ENCODE peak calls at places on chromosomes 3 and 15, in four cellular contexts. One of them, this sample, is unnamed.

GRCh38 chr3:188432826-188433525 is 279.0 kb downstream of the LPP start:
- DNase-seq in BE2C: no peak
- DNase-seq in heart left ventricle: no peak
- DNase-seq in mesenchymal stem cell: peak; percentile 66
- DNase-seq in this sample: no peak

GRCh38 chr3:78689378-78689777 is 1078.4 kb downstream of the ROBO1 start:
- DNase-seq in BE2C: no peak
- DNase-seq in heart left ventricle: no peak
- DNase-seq in mesenchymal stem cell: no peak
- DNase-seq in this sample: no peak

GRCh38 chr3:63824309-63824708 is 5.2 kb downstream of the C3orf49 start:
- DNase-seq in BE2C: no peak
- DNase-seq in heart left ventricle: no peak
- DNase-seq in mesenchymal stem cell: peak; percentile 51
- DNase-seq in this sample: no peak

GRCh38 chr15:69755571-69756310 is 303.1 kb downstream of the RPLP1 start:
- DNase-seq in BE2C: no peak
- DNase-seq in heart left ventricle: no peak
- DNase-seq in mesenchymal stem cell: peak; percentile 44
- DNase-seq in this sample: no peak

GRCh38 chr3:64548200-64548889 is 139.5 kb downstream of the ADAMTS9 start:
- DNase-seq in BE2C: no peak
- DNase-seq in heart left ventricle: peak; percentile 48
- DNase-seq in mesenchymal stem cell: peak; percentile 45
- DNase-seq in this sample: no peak

GRCh38 chr3:170599083-170599482 is 13.2 kb upstream of the SLC7A14 start:
- DNase-seq in BE2C: no peak
- DNase-seq in heart left ventricle: no peak
- DNase-seq in mesenchymal stem cell: no peak
- DNase-seq in this sample: no peak

GRCh38 chr15:93152951-93153350 is 63.9 kb upstream of the RGMA start:
- DNase-seq in BE2C: no peak
- DNase-seq in heart left ventricle: peak; percentile 75
- DNase-seq in mesenchymal stem cell: no peak
- DNase-seq in this sample: no peak

GRCh38 chr3:113825090-113825489 is 13.5 kb upstream of the GRAMD1C start:
- DNase-seq in BE2C: no peak
- DNase-seq in heart left ventricle: no peak
- DNase-seq in mesenchymal stem cell: no peak
- DNase-seq in this sample: no peak

GRCh38 chr3:195788711-195789581 is 22.8 kb downstream of the MUC4 start:
- DNase-seq in BE2C: no peak
- DNase-seq in heart left ventricle: no peak
- DNase-seq in mesenchymal stem cell: no peak
- DNase-seq in this sample: no peak

GRCh38 chr3:179149239-179149887 is 1.2 kb downstream of the PIK3CA start:
- DNase-seq in BE2C: no peak
- DNase-seq in heart left ventricle: no peak
- DNase-seq in mesenchymal stem cell: peak; percentile 60
- DNase-seq in this sample: no peak

GRCh38 chr15:92883643-92884458 is 16.3 kb upstream of the CHD2 start:
- DNase-seq in BE2C: no peak
- DNase-seq in heart left ventricle: no peak
- DNase-seq in mesenchymal stem cell: peak; percentile 82
- DNase-seq in this sample: no peak

GRCh38 chr15:31733424-31733823 is 296.9 kb upstream of the CHRNA7 start:
- DNase-seq in BE2C: no peak
- DNase-seq in heart left ventricle: no peak
- DNase-seq in mesenchymal stem cell: no peak
- DNase-seq in this sample: no peak

GRCh38 chr3:146142757-146143156 is 18.2 kb downstream of the PLOD2 start:
- DNase-seq in BE2C: no peak
- DNase-seq in heart left ventricle: no peak
- DNase-seq in mesenchymal stem cell: peak; percentile 89
- DNase-seq in this sample: peak; percentile 40

GRCh38 chr15:34223904-34224596 is 766 bp upstream of the EMC4 start:
- DNase-seq in BE2C: no peak
- DNase-seq in heart left ventricle: no peak
- DNase-seq in mesenchymal stem cell: no peak
- DNase-seq in this sample: no peak

GRCh38 chr15:81023483-81024264 is 23.0 kb downstream of the TLNRD1 start:
- DNase-seq in BE2C: no peak
- DNase-seq in heart left ventricle: peak; percentile 71
- DNase-seq in mesenchymal stem cell: peak; percentile 52
- DNase-seq in this sample: no peak

GRCh38 chr3:129289201-129289921 is 10.7 kb downstream of the HMCES start:
- DNase-seq in BE2C: no peak
- DNase-seq in heart left ventricle: no peak
- DNase-seq in mesenchymal stem cell: peak; percentile 58
- DNase-seq in this sample: no peak

GRCh38 chr3:143002083-143002712 is 828 bp downstream of the U2SURP start:
- DNase-seq in BE2C: no peak
- DNase-seq in heart left ventricle: no peak
- DNase-seq in mesenchymal stem cell: peak; percentile 64
- DNase-seq in this sample: peak; percentile 27

GRCh38 chr3:188524057-188524456 is 370.1 kb downstream of the LPP start:
- DNase-seq in BE2C: no peak
- DNase-seq in heart left ventricle: no peak
- DNase-seq in mesenchymal stem cell: peak; percentile 45
- DNase-seq in this sample: no peak

GRCh38 chr3:197376735-197377555 is 78.5 kb upstream of the DLG1 start:
- DNase-seq in BE2C: no peak
- DNase-seq in heart left ventricle: no peak
- DNase-seq in mesenchymal stem cell: no peak
- DNase-seq in this sample: no peak

GRCh38 chr15:83698294-83698693 is 44.4 kb downstream of the ADAMTSL3 start:
- DNase-seq in BE2C: no peak
- DNase-seq in heart left ventricle: peak; percentile 78
- DNase-seq in mesenchymal stem cell: peak; percentile 52
- DNase-seq in this sample: no peak

GRCh38 chr15:98455899-98456298 is 192.4 kb upstream of the IGF1R start:
- DNase-seq in BE2C: no peak
- DNase-seq in heart left ventricle: no peak
- DNase-seq in mesenchymal stem cell: no peak
- DNase-seq in this sample: no peak

GRCh38 chr15:98754283-98755022 is 106.1 kb downstream of the IGF1R start:
- DNase-seq in BE2C: no peak
- DNase-seq in heart left ventricle: no peak
- DNase-seq in mesenchymal stem cell: peak; percentile 57
- DNase-seq in this sample: no peak

GRCh38 chr15:58398643-58399042 is 33.1 kb upstream of the LIPC start:
- DNase-seq in BE2C: no peak
- DNase-seq in heart left ventricle: no peak
- DNase-seq in mesenchymal stem cell: no peak
- DNase-seq in this sample: no peak

GRCh38 chr3:15634671-15635661 is 33.4 kb downstream of the BTD start:
- DNase-seq in BE2C: no peak
- DNase-seq in heart left ventricle: no peak
- DNase-seq in mesenchymal stem cell: peak; percentile 74
- DNase-seq in this sample: no peak

GRCh38 chr3:47022540-47023161 is 43.2 kb downstream of the NBEAL2 start:
- DNase-seq in BE2C: no peak
- DNase-seq in heart left ventricle: no peak
- DNase-seq in mesenchymal stem cell: peak; percentile 24
- DNase-seq in this sample: no peak

GRCh38 chr15:44099671-44100070 is 95.4 kb downstream of the FRMD5 start:
- DNase-seq in BE2C: no peak
- DNase-seq in heart left ventricle: no peak
- DNase-seq in mesenchymal stem cell: no peak
- DNase-seq in this sample: no peak

GRCh38 chr3:173003471-173003870 is 137.6 kb downstream of the SPATA16 start:
- DNase-seq in BE2C: no peak
- DNase-seq in heart left ventricle: no peak
- DNase-seq in mesenchymal stem cell: no peak
- DNase-seq in this sample: no peak

GRCh38 chr15:22850055-22850454 is 11.6 kb downstream of the NIPA2 start:
- DNase-seq in BE2C: no peak
- DNase-seq in heart left ventricle: no peak
- DNase-seq in mesenchymal stem cell: peak; percentile 35
- DNase-seq in this sample: no peak

GRCh38 chr15:55282284-55282833 is 7.3 kb downstream of the RAB27A start:
- DNase-seq in BE2C: no peak
- DNase-seq in heart left ventricle: no peak
- DNase-seq in mesenchymal stem cell: peak; percentile 91
- DNase-seq in this sample: no peak

GRCh38 chr3:194996746-194997145 is 274.2 kb downstream of the XXYLT1 start:
- DNase-seq in BE2C: no peak
- DNase-seq in heart left ventricle: no peak
- DNase-seq in mesenchymal stem cell: no peak
- DNase-seq in this sample: no peak

GRCh38 chr3:67610458-67610857 is 44.0 kb downstream of the SUCLG2 start:
- DNase-seq in BE2C: no peak
- DNase-seq in heart left ventricle: no peak
- DNase-seq in mesenchymal stem cell: peak; percentile 89
- DNase-seq in this sample: no peak

GRCh38 chr15:37045859-37046318 is 54.5 kb downstream of the MEIS2 start:
- DNase-seq in BE2C: no peak
- DNase-seq in heart left ventricle: no peak
- DNase-seq in mesenchymal stem cell: no peak
- DNase-seq in this sample: peak; percentile 86

GRCh38 chr3:37097776-37098175 is 76.6 kb downstream of the LRRFIP2 start:
- DNase-seq in BE2C: no peak
- DNase-seq in heart left ventricle: no peak
- DNase-seq in mesenchymal stem cell: no peak
- DNase-seq in this sample: no peak

GRCh38 chr3:128226186-128226725 is 73.0 kb downstream of the EEFSEC start:
- DNase-seq in BE2C: no peak
- DNase-seq in heart left ventricle: no peak
- DNase-seq in mesenchymal stem cell: no peak
- DNase-seq in this sample: no peak

GRCh38 chr3:191333481-191333880 is 3.2 kb upstream of the UTS2B start:
- DNase-seq in BE2C: no peak
- DNase-seq in heart left ventricle: no peak
- DNase-seq in mesenchymal stem cell: peak; percentile 0
- DNase-seq in this sample: no peak

GRCh38 chr15:56454841-56455240 is 10.1 kb downstream of the MNS1 start:
- DNase-seq in BE2C: no peak
- DNase-seq in heart left ventricle: no peak
- DNase-seq in mesenchymal stem cell: no peak
- DNase-seq in this sample: no peak
- H3K27me3 ChIP-seq in BE2C: no peaks in the 10 kb centered on the region
- H3K27me3 ChIP-seq in heart left ventricle: no peaks in the 10 kb centered on the region
- H3K27me3 ChIP-seq in mesenchymal stem cell: no peaks in the 10 kb centered on the region
- H3K27me3 ChIP-seq in this sample: no peaks in the 10 kb centered on the region

GRCh38 chr3:140854961-140855360 is 86.7 kb upstream of the SLC25A36 start:
- DNase-seq in BE2C: no peak
- DNase-seq in heart left ventricle: no peak
- DNase-seq in mesenchymal stem cell: no peak
- DNase-seq in this sample: no peak

GRCh38 chr3:140863481-140864084 is 78.1 kb upstream of the SLC25A36 start:
- DNase-seq in BE2C: peak; percentile 68
- DNase-seq in heart left ventricle: peak; percentile 35
- DNase-seq in mesenchymal stem cell: peak; percentile 55
- DNase-seq in this sample: peak; percentile 76

GRCh38 chr3:140857993-140858392 is 83.6 kb upstream of the SLC25A36 start:
- DNase-seq in BE2C: no peak
- DNase-seq in heart left ventricle: no peak
- DNase-seq in mesenchymal stem cell: no peak
- DNase-seq in this sample: no peak

GRCh38 chr3:140859592-140860336 is 81.9 kb upstream of the SLC25A36 start:
- DNase-seq in BE2C: no peak
- DNase-seq in heart left ventricle: no peak
- DNase-seq in mesenchymal stem cell: no peak
- DNase-seq in this sample: no peak
- H3K27me3 ChIP-seq in BE2C: no peaks in the 10 kb centered on the region
- H3K27me3 ChIP-seq in heart left ventricle: no peaks in the 10 kb centered on the region
- H3K27me3 ChIP-seq in mesenchymal stem cell: peaks cover 9% of the 10 kb centered on the region
- H3K27me3 ChIP-seq in this sample: no peaks in the 10 kb centered on the region

GRCh38 chr3:126912491-126913195 is 70.3 kb upstream of the PLXNA1 start:
- DNase-seq in BE2C: no peak
- DNase-seq in heart left ventricle: no peak
- DNase-seq in mesenchymal stem cell: no peak
- DNase-seq in this sample: no peak
- H3K27me3 ChIP-seq in BE2C: no peaks in the 10 kb centered on the region
- H3K27me3 ChIP-seq in heart left ventricle: no peaks in the 10 kb centered on the region
- H3K27me3 ChIP-seq in mesenchymal stem cell: no peaks in the 10 kb centered on the region
- H3K27me3 ChIP-seq in this sample: no peaks in the 10 kb centered on the region

DNA sequence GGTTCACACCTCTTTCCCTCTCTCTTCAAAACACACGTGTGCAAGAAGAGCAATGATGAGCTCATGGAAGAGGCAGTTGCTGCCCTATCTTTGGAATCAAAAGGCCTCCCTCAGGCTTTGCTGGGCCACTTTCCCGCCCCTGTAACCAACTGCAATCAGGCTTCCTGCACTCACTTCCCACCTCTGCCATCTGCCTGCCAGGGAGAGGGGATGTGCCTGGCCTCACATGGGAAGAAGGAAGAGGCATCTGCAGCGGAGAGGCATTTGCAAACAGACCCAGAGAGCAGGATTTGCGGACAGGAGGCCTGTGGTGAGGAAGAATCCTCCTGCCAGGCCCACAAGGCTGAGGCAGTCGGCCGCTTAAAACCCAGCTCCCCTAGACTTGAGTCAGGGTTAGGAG is 175.6 kb upstream of the ATP10A start:
- DNase-seq in BE2C: no peak
- DNase-seq in heart left ventricle: no peak
- DNase-seq in mesenchymal stem cell: no peak
- DNase-seq in this sample: no peak
- H3K27me3 ChIP-seq in BE2C: no peaks in the 10 kb centered on the region
- H3K27me3 ChIP-seq in heart left ventricle: peaks cover 5% of the 10 kb centered on the region
- H3K27me3 ChIP-seq in mesenchymal stem cell: peaks cover 6% of the 10 kb centered on the region
- H3K27me3 ChIP-seq in this sample: no peaks in the 10 kb centered on the region

This sample was measured in HAP-1.